ENCODE peak calls at places on chromosomes 4 and X, in four cellular contexts. Y is CD4-positive, alpha-beta memory T cell; X is MCF 10A; F is osteocyte. E is an unnamed sample.

GRCh38 chrX:47936940-47937317 is 66.9 kb downstream of the ZNF182 start:
- DNase-seq in F (no peak), Y (no peak), X (no peak), E (no peak)

GRCh38 chrX:21982311-21982710 is 41.8 kb downstream of the SMS start:
- DNase-seq in F (no peak), Y (no peak), X (no peak), E (no peak)

GRCh38 chr4:90495211-90495610 is 368.0 kb downstream of the CCSER1 start:
- DNase-seq in F (no peak), X (no peak), Y (no peak), E (no peak)

GRCh38 chrX:114344756-114345155 is 239.1 kb upstream of the HTR2C start:
- DNase-seq in X (peak), F (no peak), Y (no peak), E (no peak)

GRCh38 chr4:3306465-3306864 is 13.6 kb downstream of the RGS12 start:
- DNase-seq in F (no peak), Y (no peak), X (no peak), E (no peak)

GRCh38 chr4:108029731-108030130 is 40.0 kb downstream of the HADH start:
- DNase-seq in Y (no peak), X (no peak), F (no peak), E (no peak)

GRCh38 chr4:11119474-11119873 is 309.2 kb downstream of the HS3ST1 start:
- DNase-seq in X (no peak), Y (no peak), F (no peak), E (no peak)

GRCh38 chr4:104897297-104897645 is 249.4 kb upstream of the TET2 start:
- DNase-seq in Y (no peak), F (no peak), X (no peak), E (peak)

GRCh38 chr4:89661490-89661889 is 175.5 kb downstream of the SNCA start:
- DNase-seq in Y (no peak), F (no peak), X (peak), E (peak)

GRCh38 chr4:164192844-164193243 is 561.1 kb upstream of the SMIM31 start:
- DNase-seq in X (no peak), F (no peak), Y (no peak), E (no peak)

GRCh38 chr4:187158003-187158402 is 434.3 kb upstream of the FAT1 start:
- DNase-seq in F (no peak), Y (no peak), X (no peak), E (no peak)

GRCh38 chr4:75248770-75249467 is 265.3 kb downstream of the RCHY1 start:
- DNase-seq in Y (no peak), X (peak), F (no peak), E (no peak)

GRCh38 chr4:98929341-98930267 is 671 bp upstream of the EIF4E start:
- DNase-seq in F (no peak), Y (peak), X (peak), E (peak)

GRCh38 chrX:40107291-40108083 is 9.7 kb upstream of the BCOR start:
- DNase-seq in X (no peak), F (no peak), Y (no peak), E (no peak)

GRCh38 chr4:138312536-138312911 is 70.4 kb upstream of the SLC7A11 start:
- DNase-seq in F (no peak), Y (no peak), X (no peak), E (no peak)

GRCh38 chr4:1344696-1345095 is 2.3 kb upstream of the UVSSA start:
- DNase-seq in F (no peak), Y (no peak), X (no peak), E (no peak)

E was measured in non-pigmented ciliary epithelial cell.